ENCODE peak calls at places on chromosomes 4 and X, in nine cellular contexts. J is K562, A is neural progenitor cell, Q is fibroblast of lung, N is HCT116, M is MM.1S, Z is HepG2, P is PC-9, L is hepatocyte. E is an unnamed sample. For H3K4me1, the result is how much of the 10 kb centered on the place peaks cover.

GRCh38 chr4:141524116-141524515 is 112.3 kb upstream of the IL15 start:
- DNase-seq in J (no peak), A (no peak), N (no peak), P (no peak), Z (no peak), L (no peak), Q (peak), M (no peak), E (no peak)

GRCh38 chr4:119014658-119015057 is 121.0 kb upstream of the MYOZ2 start:
- DNase-seq in J (no peak), Q (no peak), L (no peak), M (no peak), P (no peak), A (no peak), Z (no peak), N (no peak), E (no peak)

GRCh38 chr4:37601527-37601926 is 84.6 kb downstream of the RELL1 start:
- DNase-seq in M (no peak), A (no peak), J (no peak), N (no peak), P (peak), Z (peak), Q (peak), L (peak), E (no peak)

GRCh38 chrX:17596051-17596450 is 141.2 kb upstream of the SCML1 start:
- DNase-seq in Q (peak), P (no peak), N (no peak), L (no peak), Z (no peak), A (no peak), J (no peak), M (no peak), E (no peak)

GRCh38 chr4:25727711-25728493 is 72.3 kb downstream of the SLC34A2 start:
- DNase-seq in J (no peak), P (no peak), Q (no peak), M (no peak), L (no peak), A (no peak), Z (no peak), N (no peak), E (no peak)

GRCh38 chr4:97235516-97235915 is 907.8 kb downstream of the STPG2 start:
- DNase-seq in N (no peak), J (no peak), L (no peak), Q (no peak), A (peak), Z (no peak), M (no peak), P (no peak), E (no peak)

GRCh38 chr4:155530857-155531256 is 135.8 kb upstream of the GUCY1A1 start:
- DNase-seq in M (no peak), N (no peak), L (no peak), Q (no peak), Z (no peak), P (peak), A (no peak), J (no peak), E (no peak)

GRCh38 chr4:173074501-173074946 is 94.1 kb upstream of the GALNT7 start:
- DNase-seq in Q (peak), J (no peak), A (peak), L (peak), N (peak), P (peak), Z (no peak), M (no peak), E (no peak)

GRCh38 chr4:68342139-68342538 is 7.8 kb downstream of the YTHDC1 start:
- DNase-seq in M (no peak), A (peak), P (no peak), N (no peak), Z (no peak), Q (peak), L (peak), J (no peak), E (no peak)

GRCh38 chrX:140346711-140347110 is 158.2 kb downstream of the SOX3 start:
- DNase-seq in Z (no peak), P (no peak), J (no peak), L (no peak), N (no peak), Q (peak), M (no peak), A (no peak), E (no peak)

GRCh38 chr4:44861756-44862155 is 135.4 kb upstream of the GNPDA2 start:
- DNase-seq in P (no peak), N (no peak), Q (no peak), M (no peak), J (no peak), L (no peak), Z (no peak), A (no peak), E (no peak)

GRCh38 chrX:66163849-66164401 is at the start of gene HEPH:
- DNase-seq in A (peak), Q (peak), M (no peak), N (no peak), L (peak), Z (no peak), J (peak), P (no peak), E (no peak)

GRCh38 chr4:2045518-2045951 is 13.6 kb upstream of the NAT8L start:
- DNase-seq in P (peak), Q (peak), Z (no peak), N (no peak), J (peak), L (no peak), M (peak), A (no peak), E (no peak)
- H3K4me2 ChIP-seq in P (peak), Q (no peak), Z (no peak), N (peak), J (no peak), L (no peak), M (no peak), A (no peak), E (no peak)

DNA sequence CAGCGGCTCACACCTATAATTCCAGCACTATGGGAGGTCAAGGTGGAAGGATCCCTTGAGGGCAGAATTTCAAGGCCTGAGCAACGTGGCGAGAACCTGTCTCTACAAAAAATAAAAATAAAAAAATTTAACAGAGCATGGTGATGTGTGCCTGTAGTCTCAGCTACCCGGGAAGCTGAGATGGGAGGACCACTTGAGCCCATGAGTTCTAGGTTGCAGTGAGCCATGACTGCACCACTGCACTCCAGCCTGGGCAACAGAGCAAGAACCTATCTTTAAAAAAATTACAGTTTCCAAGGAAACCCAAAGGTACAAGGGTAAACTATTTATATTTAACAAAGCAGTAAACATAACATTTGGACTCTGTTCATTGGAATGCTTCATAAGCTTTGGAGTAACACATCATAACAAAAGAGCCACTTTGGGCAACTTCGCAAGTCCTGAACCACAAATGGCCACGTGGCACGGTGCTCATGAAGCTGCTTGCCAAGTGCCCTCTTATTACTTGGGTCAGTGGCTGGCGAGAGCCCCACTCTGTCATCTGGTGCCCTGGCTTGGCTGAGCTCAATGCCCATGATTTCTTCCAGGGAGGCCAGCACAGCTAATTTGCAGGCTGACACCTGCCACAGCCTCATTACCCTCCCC is 165.6 kb downstream of the SH3KBP1 start:
- DNase-seq in M (no peak), Q (peak), Z (no peak), J (no peak), A (no peak), P (no peak), N (no peak), L (no peak), E (no peak)
- H3K4me1 ChIP-seq in M (under half), Q (under half), Z (under half), J (under half), A (under half), P (under half), N (under half), L (under half), E (under half)

GRCh38 chr4:5237086-5237485 is 185.8 kb downstream of the STK32B start:
- DNase-seq in A (no peak), J (peak), Z (no peak), P (no peak), N (no peak), L (no peak), Q (no peak), M (no peak), E (no peak)

GRCh38 chr4:5232549-5232948 is 181.3 kb downstream of the STK32B start:
- DNase-seq in Q (no peak), N (no peak), P (no peak), M (no peak), L (no peak), Z (no peak), J (no peak), A (no peak), E (no peak)

GRCh38 chr4:5238106-5238505 is 186.8 kb downstream of the STK32B start:
- DNase-seq in N (no peak), Z (no peak), A (no peak), M (no peak), L (no peak), Q (peak), J (no peak), P (no peak), E (no peak)
- TF ChIP-seq EZH2 in N (no peak), Z (no peak), A (no peak), M (no peak), L (no peak), Q (no peak), J (no peak), P (no peak), E (no peak)

GRCh38 chrX:35351212-35351611 is 408.6 kb downstream of the FAM47B start:
- DNase-seq in Z (no peak), J (no peak), N (no peak), L (no peak), P (no peak), M (no peak), Q (no peak), A (no peak), E (no peak)
- H3K4me2 ChIP-seq in Z (no peak), J (no peak), N (no peak), L (no peak), P (no peak), M (no peak), Q (no peak), A (no peak), E (no peak)

GRCh38 chr4:30753316-30753715 is 33.1 kb downstream of the PCDH7 start:
- DNase-seq in A (no peak), P (peak), Q (peak), J (no peak), Z (no peak), M (no peak), L (peak), N (peak), E (no peak)
- H3K4me1 ChIP-seq in A (under half), P (under half), Q (under half), J (under half), Z (under half), M (under half), L (under half), N (half or more), E (under half)

E was measured in DND-41.